ENCODE peak calls at places on chromosome 6, in six cellular contexts. G, X, P, J, Q and E are unnamed samples.

GRCh38 chr6:25179051-25179778 is 100.0 kb upstream of the CARMIL1 start:
- DNase-seq in J (no peak), G (no peak), X (no peak), Q (no peak), P (no peak), E (no peak)

GRCh38 chr6:12849420-12850200 is 133.0 kb downstream of the PHACTR1 start:
- DNase-seq in G (no peak), P (no peak), Q (no peak), J (no peak), X (no peak), E (peak)

GRCh38 chr6:144006731-144007454 is 1.2 kb downstream of the PLAGL1 start:
- DNase-seq in G (no peak), Q (no peak), X (no peak), P (no peak), J (no peak), E (peak)

GRCh38 chr6:38477680-38478260 is 162.0 kb downstream of the BTBD9 start:
- DNase-seq in P (no peak), J (no peak), X (no peak), G (no peak), Q (peak), E (no peak)

GRCh38 chr6:149452062-149452939 is 32.5 kb downstream of the ZC3H12D start:
- DNase-seq in X (no peak), G (no peak), J (no peak), Q (no peak), P (no peak), E (no peak)

GRCh38 chr6:33384581-33385020 is 7.0 kb upstream of the KIFC1 start:
- DNase-seq in P (no peak), G (no peak), Q (peak), J (no peak), X (no peak), E (peak)

GRCh38 chr6:12610862-12611261 is 105.7 kb upstream of the PHACTR1 start:
- DNase-seq in X (no peak), Q (no peak), P (no peak), J (no peak), G (no peak), E (no peak)

GRCh38 chr6:29757282-29757681 is 34.0 kb downstream of the HLA-F start:
- DNase-seq in G (no peak), Q (no peak), J (no peak), X (no peak), P (no peak), E (no peak)

GRCh38 chr6:144151010-144151727 is 852 bp downstream of the STX11 start:
- DNase-seq in Q (no peak), J (peak), G (peak), X (no peak), P (peak), E (peak)

GRCh38 chr6:79234150-79235022 is at the start of gene HMGN3:
- DNase-seq in Q (peak), X (peak), G (peak), J (peak), P (peak), E (peak)

GRCh38 chr6:43286995-43287716 is 10.9 kb upstream of the SLC22A7 start:
- DNase-seq in Q (peak), J (no peak), G (no peak), X (no peak), P (no peak), E (no peak)

GRCh38 chr6:24666097-24666615 is 543 bp downstream of the TDP2 start:
- DNase-seq in J (no peak), X (no peak), G (peak), Q (peak), P (peak), E (peak)

GRCh38 chr6:3328145-3328544 is 69.4 kb downstream of the PSMG4 start:
- DNase-seq in X (no peak), J (no peak), G (no peak), Q (no peak), P (no peak), E (peak)

GRCh38 chr6:136612666-136613389 is 62.6 kb upstream of the MAP7 start:
- DNase-seq in Q (no peak), X (no peak), G (no peak), P (no peak), J (no peak), E (no peak)

GRCh38 chr6:88179692-88180091 is 13.5 kb upstream of the CNR1 start:
- DNase-seq in Q (no peak), X (no peak), J (no peak), P (peak), G (no peak), E (no peak)

GRCh38 chr6:167485186-167485978 is 160.5 kb downstream of the TTLL2 start:
- DNase-seq in J (no peak), P (no peak), X (no peak), G (no peak), Q (no peak), E (no peak)

GRCh38 chr6:121595646-121596045 is 160.2 kb downstream of the GJA1 start:
- DNase-seq in Q (no peak), P (no peak), G (no peak), J (no peak), X (no peak), E (peak)

GRCh38 chr6:43076093-43076927 is at the start of gene PTK7:
- DNase-seq in Q (peak), X (no peak), P (no peak), J (peak), G (no peak), E (no peak)

GRCh38 chr6:36209606-36210005 is 13.1 kb downstream of the BRPF3 start:
- DNase-seq in Q (no peak), P (no peak), J (no peak), G (no peak), X (no peak), E (no peak)

GRCh38 chr6:80547827-80548226 is 441.4 kb downstream of the BCKDHB start:
- DNase-seq in X (no peak), Q (no peak), P (no peak), G (no peak), J (no peak), E (peak)

GRCh38 chr6:129677634-129678325 is 32.2 kb downstream of the ARHGAP18 start:
- DNase-seq in X (no peak), P (no peak), Q (no peak), J (no peak), G (no peak), E (no peak)

GRCh38 chr6:32173051-32173727 is 2.7 kb downstream of the AGPAT1 start:
- DNase-seq in G (no peak), P (no peak), X (no peak), Q (no peak), J (no peak), E (no peak)

GRCh38 chr6:80637312-80637711 is 530.8 kb downstream of the BCKDHB start:
- DNase-seq in J (no peak), P (no peak), Q (no peak), G (no peak), X (no peak), E (peak)